ENCODE peak calls at places on chromosomes 16 and 17, in seven cellular contexts. B is endodermal cell; J is esophagus squamous epithelium; V is cardiac muscle cell; R is CD8-positive, alpha-beta T cell; P is colonic mucosa; E is fibroblast of lung. M is an unnamed sample.

GRCh38 chr17:42135664-42136653 is 13.4 kb downstream of the HSPB9 start:
- DNase-seq in P (peak), V (peak), J (no peak), B (peak), R (no peak), E (peak), M (no peak)

GRCh38 chr17:41666336-41666680 is 22.4 kb upstream of the EIF1 start:
- DNase-seq in B (no peak), E (peak), V (peak), J (no peak), R (peak), P (peak), M (no peak)

GRCh38 chr17:5003214-5003867 is 5.6 kb downstream of the KIF1C start:
- DNase-seq in P (no peak), V (no peak), R (no peak), E (no peak), B (no peak), J (no peak), M (no peak)

GRCh38 chr17:77601054-77601979 is 357.2 kb upstream of the TNRC6C start:
- DNase-seq in J (no peak), R (no peak), B (no peak), P (no peak), E (no peak), V (no peak), M (no peak)

GRCh38 chr16:11799509-11800384 is 2.7 kb upstream of the ZC3H7A start:
- DNase-seq in R (no peak), P (no peak), B (no peak), V (no peak), J (no peak), E (no peak), M (no peak)

GRCh38 chr17:50087246-50087911 is 7.8 kb upstream of the PDK2 start:
- DNase-seq in R (peak), V (peak), P (peak), E (peak), B (peak), J (no peak), M (peak)

GRCh38 chr17:10031102-10031501 is 126.0 kb upstream of the RCVRN start:
- DNase-seq in P (no peak), E (no peak), V (no peak), B (no peak), J (no peak), R (no peak), M (no peak)

GRCh38 chr17:49987681-49988441 is 7.2 kb downstream of the DLX3 start:
- DNase-seq in J (no peak), R (no peak), E (no peak), V (peak), B (peak), P (no peak), M (peak)

GRCh38 chr17:33896309-33896708 is 358.8 kb upstream of the CCL2 start:
- DNase-seq in R (no peak), P (no peak), E (no peak), J (no peak), V (no peak), B (peak), M (no peak)

GRCh38 chr16:47565454-47565853 is 104.3 kb downstream of the PHKB start:
- DNase-seq in P (peak), J (no peak), R (no peak), E (peak), B (no peak), V (peak), M (no peak)

GRCh38 chr16:77063617-77064016 is 127.4 kb upstream of the MON1B start:
- DNase-seq in E (no peak), P (no peak), R (no peak), V (no peak), B (no peak), J (no peak), M (no peak)

GRCh38 chr17:65559802-65560627 is 1.4 kb downstream of the AXIN2 start:
- DNase-seq in E (peak), P (peak), V (peak), B (peak), R (no peak), J (no peak), M (peak)

GRCh38 chr16:73771196-73771595 is 525.4 kb upstream of the PSMD7 start:
- DNase-seq in P (no peak), R (no peak), J (no peak), B (no peak), E (peak), V (peak), M (no peak)

GRCh38 chr16:50270510-50271147 is 4.3 kb downstream of the ADCY7 start:
- DNase-seq in R (no peak), V (no peak), P (no peak), E (no peak), B (no peak), J (no peak), M (no peak)
- H3K27ac ChIP-seq in R (no peak), V (no peak), P (no peak), E (no peak), B (no peak), J (no peak), M (no peak)

DNA sequence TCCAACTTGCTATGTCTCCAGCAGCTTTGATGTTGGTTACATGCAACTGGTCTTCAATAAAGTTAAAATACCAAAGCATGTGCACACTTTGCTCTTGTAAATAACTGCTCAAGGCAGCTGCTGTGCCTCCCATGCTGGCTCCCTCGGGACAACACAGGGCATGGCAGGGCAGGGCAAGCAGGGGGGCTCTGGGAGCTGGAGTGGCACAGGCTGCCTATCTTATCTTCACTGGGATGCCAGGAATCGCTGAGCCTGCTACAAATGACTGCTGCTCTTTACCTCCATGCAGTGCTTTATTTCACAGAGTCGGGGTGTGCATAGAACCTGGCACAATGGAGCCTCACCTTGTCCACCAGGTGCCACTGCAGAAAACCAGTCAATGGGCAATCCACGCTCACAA is 21.8 kb downstream of the PEMT start:
- DNase-seq in R (no peak), J (no peak), B (no peak), V (no peak), E (no peak), P (no peak), M (no peak)
- H3K27ac ChIP-seq in R (no peak), J (no peak), B (no peak), V (no peak), E (no peak), P (no peak), M (no peak)

GRCh38 chr16:353404-354285 is 1.1 kb upstream of the AXIN1 start:
- DNase-seq in P (no peak), J (no peak), B (no peak), V (no peak), E (no peak), R (no peak), M (no peak)
- H3K27ac ChIP-seq in P (peak), J (peak), B (no peak), V (no peak), E (no peak), R (peak), M (peak)

GRCh38 chr17:43662432-43663141 is 865 bp upstream of the MEOX1 start:
- DNase-seq in E (peak), B (peak), V (no peak), R (no peak), P (no peak), J (no peak), M (no peak)

GRCh38 chr17:43663383-43663782 is 1.7 kb upstream of the MEOX1 start:
- DNase-seq in R (no peak), V (no peak), J (no peak), B (no peak), P (no peak), E (no peak), M (no peak)

GRCh38 chr17:43660816-43661493 is 767 bp downstream of the MEOX1 start:
- DNase-seq in P (no peak), R (no peak), V (no peak), E (no peak), J (no peak), B (no peak), M (no peak)

GRCh38 chr17:43660262-43660661 is 1.5 kb downstream of the MEOX1 start:
- DNase-seq in P (no peak), B (no peak), J (no peak), E (no peak), R (no peak), V (no peak), M (no peak)

GRCh38 chr17:43661699-43662431 is at the start of gene MEOX1:
- DNase-seq in E (peak), P (no peak), R (no peak), J (no peak), V (peak), B (peak), M (no peak)
- H3K27ac ChIP-seq in E (no peak), P (no peak), R (no peak), J (no peak), V (peak), B (no peak), M (no peak)

GRCh38 chr16:87127766-87128147 is 189.4 kb downstream of the C16orf95 start:
- DNase-seq in E (no peak), B (no peak), V (no peak), R (no peak), P (no peak), J (no peak), M (no peak)
- H3K27ac ChIP-seq in E (no peak), B (no peak), V (no peak), R (no peak), P (no peak), J (no peak), M (no peak)

GRCh38 chr16:1414532-1415265 is at the start of gene UNKL:
- DNase-seq in R (peak), P (peak), E (peak), V (peak), B (peak), J (no peak), M (peak)

GRCh38 chr16:1408171-1408837 is 6.2 kb downstream of the UNKL start:
- DNase-seq in E (peak), V (peak), B (peak), J (peak), P (peak), R (peak), M (peak)

GRCh38 chr16:1412847-1413246 is 1.7 kb downstream of the UNKL start:
- DNase-seq in V (no peak), P (no peak), B (no peak), E (no peak), J (no peak), R (no peak), M (no peak)

GRCh38 chr16:1416521-1416941 is 2.0 kb upstream of the UNKL start:
- DNase-seq in B (no peak), R (no peak), E (no peak), P (no peak), V (no peak), J (no peak), M (no peak)

GRCh38 chr16:1413684-1414531 is 596 bp downstream of the UNKL start:
- DNase-seq in B (peak), R (peak), P (peak), E (peak), J (peak), V (peak), M (no peak)
- H3K27ac ChIP-seq in B (no peak), R (peak), P (peak), E (peak), J (peak), V (peak), M (peak)

GRCh38 chr17:45409659-45410076 is 23.0 kb downstream of the ARHGAP27 start:
- DNase-seq in E (no peak), B (peak), R (no peak), P (no peak), V (no peak), J (no peak), M (no peak)
- H3K27ac ChIP-seq in E (no peak), B (no peak), R (peak), P (peak), V (no peak), J (peak), M (peak)

DNA sequence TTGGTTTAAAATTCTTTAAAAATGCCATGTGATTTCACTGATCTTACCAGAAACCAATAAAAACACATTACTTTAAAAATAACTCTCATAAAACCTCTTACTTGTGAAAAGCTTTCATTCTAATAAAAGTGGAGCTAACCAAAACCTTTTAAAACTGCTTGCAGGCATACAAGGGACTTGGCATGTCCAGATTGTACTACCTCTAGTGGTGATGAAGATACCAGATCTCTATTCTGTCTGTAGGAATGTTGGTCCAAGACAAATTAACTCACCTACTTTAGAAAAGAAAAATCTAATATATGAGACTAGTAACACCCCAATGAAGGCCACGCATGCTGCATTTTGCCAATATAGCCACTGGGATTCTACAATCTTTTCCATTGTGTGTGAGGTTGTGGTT is 151.0 kb upstream of the SALL1 start:
- DNase-seq in R (no peak), E (no peak), P (no peak), B (no peak), J (no peak), V (no peak), M (no peak)
- H3K27ac ChIP-seq in R (no peak), E (no peak), P (no peak), B (no peak), J (no peak), V (no peak), M (no peak)